ENCODE peak calls at places on chromosomes 16 and 17, in four cellular contexts. R, Y, W and M are unnamed samples.

GRCh38 chr16:30893082-30893743 is 664 bp downstream of the BCL7C start:
- DNase-seq in R (no peak), Y (no peak), W (no peak), M (no peak)

GRCh38 chr17:77372444-77373297 is 231.9 kb downstream of the SEC14L1 start:
- DNase-seq in R (peak; percentile 62), Y (no peak), W (no peak), M (no peak)

GRCh38 chr17:31715436-31715835 is 143.6 kb downstream of the COPRS start:
- DNase-seq in R (no peak), Y (no peak), W (no peak), M (no peak)

GRCh38 chr16:71350821-71351557 is 7.5 kb upstream of the CALB2 start:
- DNase-seq in R (no peak), Y (no peak), W (no peak), M (no peak)

GRCh38 chr17:31731119-31731518 is 127.9 kb downstream of the COPRS start:
- DNase-seq in R (no peak), Y (no peak), W (no peak), M (no peak)

GRCh38 chr17:68733241-68734176 is 132.3 kb upstream of the FAM20A start:
- DNase-seq in R (peak; percentile 58), Y (no peak), W (peak; percentile 55), M (no peak)

GRCh38 chr16:27268376-27269299 is at the start of gene NSMCE1:
- DNase-seq in R (peak; percentile 89), Y (peak; percentile 91), W (peak; percentile 96), M (peak; percentile 54)

GRCh38 chr16:6279261-6279660 is 1053.4 kb upstream of the RBFOX1 start:
- DNase-seq in R (no peak), Y (no peak), W (peak; percentile 56), M (no peak)

GRCh38 chr16:46801428-46802049 is 29.4 kb downstream of the C16orf87 start:
- DNase-seq in R (no peak), Y (no peak), W (no peak), M (no peak)

GRCh38 chr17:82243648-82244412 is 15.0 kb downstream of the SLC16A3 start:
- DNase-seq in R (no peak), Y (no peak), W (no peak), M (no peak)

GRCh38 chr16:16991711-16992110 is 479.0 kb downstream of the XYLT1 start:
- DNase-seq in R (no peak), Y (no peak), W (no peak), M (no peak)

GRCh38 chr17:37082985-37083384 is 134.2 kb downstream of the AATF start:
- DNase-seq in R (no peak), Y (no peak), W (no peak), M (no peak)

GRCh38 chr17:51221322-51221721 is 38.5 kb downstream of the MBTD1 start:
- DNase-seq in R (no peak), Y (no peak), W (no peak), M (no peak)

GRCh38 chr17:20072692-20072992 is 63.5 kb downstream of the SPECC1 start:
- DNase-seq in R (no peak), Y (no peak), W (no peak), M (no peak)

GRCh38 chr16:23836404-23837291 is 865 bp downstream of the PRKCB start:
- DNase-seq in R (no peak), Y (no peak), W (no peak), M (no peak)

GRCh38 chr16:57999366-57999970 is 1.0 kb downstream of the ZNF319 start:
- DNase-seq in R (peak; percentile 27), Y (no peak), W (no peak), M (no peak)

GRCh38 chr16:89917773-89918452 is 749 bp upstream of the MC1R start:
- DNase-seq in R (peak; percentile 80), Y (peak; percentile 96), W (peak; percentile 79), M (no peak)

GRCh38 chr16:11139624-11140375 is 116.2 kb downstream of the SOCS1 start:
- DNase-seq in R (no peak), Y (peak; percentile 13), W (no peak), M (no peak)

GRCh38 chr16:86515780-86516617 is 5.7 kb downstream of the FOXF1 start:
- DNase-seq in R (peak; percentile 65), Y (no peak), W (no peak), M (no peak)

GRCh38 chr17:31487648-31488263 is 96.3 kb downstream of the RAB11FIP4 start:
- DNase-seq in R (no peak), Y (peak; percentile 87), W (peak; percentile 10), M (peak; percentile 75)

GRCh38 chr17:68993112-68993511 is 37.9 kb upstream of the ABCA8 start:
- DNase-seq in R (peak; percentile 22), Y (no peak), W (peak; percentile 42), M (no peak)

GRCh38 chr16:65125871-65126270 is 4.0 kb upstream of the CDH11 start:
- DNase-seq in R (no peak), Y (no peak), W (no peak), M (no peak)

GRCh38 chr16:70804153-70804728 is 3.3 kb upstream of the VAC14 start:
- DNase-seq in R (peak; percentile 92), Y (no peak), W (peak; percentile 91), M (no peak)

GRCh38 chr16:67860589-67861398 is 12.1 kb upstream of the EDC4 start:
- DNase-seq in R (peak; percentile 44), Y (no peak), W (peak; percentile 46), M (no peak)

GRCh38 chr16:896261-897199 is 74.3 kb downstream of the LMF1 start:
- DNase-seq in R (no peak), Y (no peak), W (no peak), M (no peak)
- H3K27ac ChIP-seq in R (no peak overlapping the region), Y (no peak overlapping the region), W (no peak overlapping the region), M (no peak overlapping the region)

GRCh38 chr17:74748529-74749261 is at the start of gene NHERF1:
- DNase-seq in R (no peak), Y (peak; percentile 77), W (peak; percentile 82), M (no peak)
- H3K27ac ChIP-seq in R (no peak within 1 kb of the TSS), Y (peak within 1 kb of the TSS; percentile 81), W (no peak within 1 kb of the TSS), M (peak within 1 kb of the TSS; percentile 58)

DNA sequence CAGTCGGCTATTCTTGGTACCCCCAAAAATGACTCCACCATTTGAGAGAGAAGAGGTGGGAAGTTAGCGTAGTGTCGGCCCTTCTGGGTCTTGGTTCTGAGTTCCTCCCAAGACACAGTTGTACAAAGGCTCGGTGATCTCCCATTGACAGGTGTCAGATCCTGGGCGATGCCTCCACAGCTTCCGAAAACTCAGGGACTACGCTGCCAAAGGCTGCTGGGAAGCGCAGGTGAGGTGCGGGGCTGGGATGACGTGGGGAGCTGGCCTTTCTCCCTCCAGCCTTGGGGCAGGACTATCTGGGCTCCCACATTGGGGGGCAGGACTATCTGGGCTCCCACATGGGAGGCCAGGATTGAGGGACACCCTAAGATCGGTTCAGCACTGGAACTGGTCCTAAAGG is 10.4 kb downstream of the CCNF start:
- DNase-seq in R (no peak), Y (no peak), W (no peak), M (no peak)
- H3K27ac ChIP-seq in R (no peak overlapping the region), Y (no peak overlapping the region), W (no peak overlapping the region), M (no peak overlapping the region)

GRCh38 chr17:73304438-73304837 is 7.4 kb downstream of the CDC42EP4 start:
- DNase-seq in R (no peak), Y (no peak), W (no peak), M (no peak)
- H3K27ac ChIP-seq in R (peak overlapping the region; percentile 74), Y (peak overlapping the region; percentile 70), W (peak overlapping the region; percentile 82), M (peak overlapping the region; percentile 82)